ENCODE peak calls at places on chromosomes 5 and 9, in four cellular contexts. Z is CD8-positive, alpha-beta memory T cell; T is HFF-Myc; G is astrocyte of the spinal cord. H is an unnamed sample.

GRCh38 chr5:135566422-135567416 is 12.1 kb downstream of the CXCL14 start:
- DNase-seq in G (no peak), T (no peak), Z (no peak), H (no peak)

GRCh38 chr5:139481580-139482049 is 943 bp downstream of the STING1 start:
- DNase-seq in T (no peak), Z (no peak), G (no peak), H (peak; percentile 53)

GRCh38 chr9:88256216-88256615 is 117.9 kb upstream of the SPATA31C2 start:
- DNase-seq in Z (no peak), G (no peak), T (no peak), H (no peak)

GRCh38 chr5:72283358-72283757 is 36.7 kb downstream of the MRPS27 start:
- DNase-seq in G (no peak), T (no peak), Z (no peak), H (no peak)

GRCh38 chr9:36818965-36819870 is 214.8 kb downstream of the PAX5 start:
- DNase-seq in G (no peak), Z (no peak), T (no peak), H (no peak)

GRCh38 chr9:22208846-22209585 is 199.9 kb upstream of the CDKN2B start:
- DNase-seq in G (peak; percentile 51), Z (no peak), T (no peak), H (peak; percentile 67)

GRCh38 chr5:90898330-90899013 is 339.9 kb downstream of the ADGRV1 start:
- DNase-seq in T (no peak), Z (no peak), G (peak; percentile 14), H (no peak)

GRCh38 chr5:126531543-126532120 is 63.4 kb downstream of the ALDH7A1 start:
- DNase-seq in Z (no peak), G (peak; percentile 43), T (no peak), H (peak; percentile 37)

GRCh38 chr9:2181794-2182193 is 166.6 kb downstream of the SMARCA2 start:
- DNase-seq in G (peak; percentile 4), T (no peak), Z (no peak), H (peak; percentile 43)

GRCh38 chr5:135131801-135132675 is 98.0 kb upstream of the PITX1 start:
- DNase-seq in T (no peak), G (no peak), Z (no peak), H (no peak)

GRCh38 chr5:40165789-40166728 is 513.7 kb upstream of the PTGER4 start:
- DNase-seq in T (no peak), Z (no peak), G (peak; percentile 38), H (peak; percentile 27)

GRCh38 chr5:144183254-144183889 is 12.7 kb downstream of the KCTD16 start:
- DNase-seq in Z (no peak), G (peak; percentile 65), T (no peak), H (peak; percentile 47)

GRCh38 chr5:180401236-180401907 is 48.2 kb upstream of the GFPT2 start:
- DNase-seq in G (no peak), Z (no peak), T (no peak), H (no peak)

GRCh38 chr5:168530751-168531150 is 1.6 kb downstream of the FBLL1 start:
- DNase-seq in T (no peak), Z (no peak), G (no peak), H (no peak)

GRCh38 chr5:134453016-134453415 is 41.3 kb upstream of the CDKN2AIPNL start:
- DNase-seq in G (no peak), T (no peak), Z (no peak), H (no peak)

GRCh38 chr5:73960023-73960422 is 334.0 kb downstream of the ARHGEF28 start:
- DNase-seq in Z (no peak), T (no peak), G (no peak), H (no peak)

GRCh38 chr5:36363101-36363500 is 61.4 kb upstream of the RANBP3L start:
- DNase-seq in T (peak; percentile 38), G (peak; percentile 79), Z (no peak), H (peak; percentile 63)

GRCh38 chr5:107104774-107105050 is 566.0 kb downstream of the EFNA5 start:
- DNase-seq in Z (no peak), T (no peak), G (no peak), H (no peak)

GRCh38 chr5:153256-153655 is 38.0 kb upstream of the LRRC14B start:
- DNase-seq in T (no peak), G (peak; percentile 79), Z (no peak), H (no peak)

GRCh38 chr5:10527281-10527950 is 36.5 kb upstream of the ANKRD33B start:
- DNase-seq in T (no peak), Z (no peak), G (peak; percentile 54), H (no peak)

GRCh38 chr5:148224131-148224742 is 14.1 kb upstream of the MARCOL start:
- DNase-seq in G (no peak), T (no peak), Z (no peak), H (no peak)

GRCh38 chr5:170268884-170269283 is 28.7 kb downstream of the LCP2 start:
- DNase-seq in Z (no peak), G (no peak), T (no peak), H (no peak)

GRCh38 chr5:57853929-57854697 is 371.5 kb upstream of the ACTBL2 start:
- DNase-seq in T (no peak), G (no peak), Z (no peak), H (no peak)